ENCODE peak calls at places on chromosomes 2 and 18, in ten cellular contexts. One of them, this sample, is unnamed.

GRCh38 chr2:120473522-120474271 is 127.8 kb downstream of the INHBB start:
- DNase-seq in fibroblast of the conjunctiva: no peak
- DNase-seq in activated T-cell treated with anti-CD3 and anti-CD28 coated beads for 1 hour: no peak
- DNase-seq in RPMI7951: no peak
- DNase-seq in NCI-H1105: no peak
- DNase-seq in IMR-90: no peak
- DNase-seq in WTC11: no peak
- DNase-seq in stimulated activated CD8-positive, alpha-beta memory T cell treated with anti-CD3 and anti-CD28 coated beads, Interleukin-7, amount 100 ng/mL, for 1 hour: no peak
- DNase-seq in LoVo: no peak
- DNase-seq in retina: no peak
- DNase-seq in this sample: no peak

GRCh38 chr18:42183746-42184145 is 228.7 kb downstream of the PIK3C3 start:
- DNase-seq in stimulated activated CD8-positive, alpha-beta memory T cell treated with anti-CD3 and anti-CD28 coated beads, Interleukin-7, amount 100 ng/mL, for 1 hour: no peak
- DNase-seq in LoVo: peak; percentile 47
- DNase-seq in RPMI7951: peak; percentile 94
- DNase-seq in IMR-90: peak; percentile 61
- DNase-seq in fibroblast of the conjunctiva: peak; percentile 4
- DNase-seq in WTC11: no peak
- DNase-seq in activated T-cell treated with anti-CD3 and anti-CD28 coated beads for 1 hour: no peak
- DNase-seq in NCI-H1105: no peak
- DNase-seq in retina: no peak
- DNase-seq in this sample: no peak

GRCh38 chr2:200089040-200089755 is 133.8 kb downstream of the MAIP1 start:
- DNase-seq in stimulated activated CD8-positive, alpha-beta memory T cell treated with anti-CD3 and anti-CD28 coated beads, Interleukin-7, amount 100 ng/mL, for 1 hour: no peak
- DNase-seq in RPMI7951: no peak
- DNase-seq in IMR-90: peak; percentile 40
- DNase-seq in NCI-H1105: no peak
- DNase-seq in retina: no peak
- DNase-seq in WTC11: no peak
- DNase-seq in LoVo: no peak
- DNase-seq in fibroblast of the conjunctiva: peak; percentile 23
- DNase-seq in activated T-cell treated with anti-CD3 and anti-CD28 coated beads for 1 hour: no peak
- DNase-seq in this sample: no peak

GRCh38 chr2:108944601-108945241 is 44.3 kb downstream of the EDAR start:
- DNase-seq in NCI-H1105: no peak
- DNase-seq in retina: no peak
- DNase-seq in WTC11: peak; percentile 58
- DNase-seq in fibroblast of the conjunctiva: no peak
- DNase-seq in stimulated activated CD8-positive, alpha-beta memory T cell treated with anti-CD3 and anti-CD28 coated beads, Interleukin-7, amount 100 ng/mL, for 1 hour: no peak
- DNase-seq in activated T-cell treated with anti-CD3 and anti-CD28 coated beads for 1 hour: no peak
- DNase-seq in IMR-90: peak; percentile 4
- DNase-seq in LoVo: no peak
- DNase-seq in RPMI7951: no peak
- DNase-seq in this sample: no peak

GRCh38 chr18:51235011-51235789 is 37.7 kb upstream of the MEX3C start:
- DNase-seq in retina: peak; percentile 29
- DNase-seq in fibroblast of the conjunctiva: no peak
- DNase-seq in IMR-90: no peak
- DNase-seq in WTC11: no peak
- DNase-seq in LoVo: no peak
- DNase-seq in stimulated activated CD8-positive, alpha-beta memory T cell treated with anti-CD3 and anti-CD28 coated beads, Interleukin-7, amount 100 ng/mL, for 1 hour: no peak
- DNase-seq in activated T-cell treated with anti-CD3 and anti-CD28 coated beads for 1 hour: no peak
- DNase-seq in NCI-H1105: no peak
- DNase-seq in RPMI7951: peak; percentile 74
- DNase-seq in this sample: no peak

GRCh38 chr2:101125374-101125773 is 25.8 kb downstream of the TBC1D8 start:
- DNase-seq in activated T-cell treated with anti-CD3 and anti-CD28 coated beads for 1 hour: no peak
- DNase-seq in WTC11: no peak
- DNase-seq in stimulated activated CD8-positive, alpha-beta memory T cell treated with anti-CD3 and anti-CD28 coated beads, Interleukin-7, amount 100 ng/mL, for 1 hour: no peak
- DNase-seq in NCI-H1105: no peak
- DNase-seq in RPMI7951: peak; percentile 72
- DNase-seq in fibroblast of the conjunctiva: no peak
- DNase-seq in LoVo: peak; percentile 55
- DNase-seq in retina: no peak
- DNase-seq in IMR-90: no peak
- DNase-seq in this sample: no peak

GRCh38 chr18:48930926-48931325 is 19.8 kb downstream of the SMAD7 start:
- DNase-seq in WTC11: no peak
- DNase-seq in RPMI7951: no peak
- DNase-seq in IMR-90: no peak
- DNase-seq in LoVo: no peak
- DNase-seq in retina: no peak
- DNase-seq in fibroblast of the conjunctiva: no peak
- DNase-seq in stimulated activated CD8-positive, alpha-beta memory T cell treated with anti-CD3 and anti-CD28 coated beads, Interleukin-7, amount 100 ng/mL, for 1 hour: no peak
- DNase-seq in activated T-cell treated with anti-CD3 and anti-CD28 coated beads for 1 hour: no peak
- DNase-seq in NCI-H1105: no peak
- DNase-seq in this sample: no peak

GRCh38 chr2:241584446-241584845 is 25.9 kb downstream of the BOK start:
- DNase-seq in IMR-90: peak; percentile 42
- DNase-seq in LoVo: peak; percentile 7
- DNase-seq in activated T-cell treated with anti-CD3 and anti-CD28 coated beads for 1 hour: no peak
- DNase-seq in RPMI7951: peak; percentile 41
- DNase-seq in NCI-H1105: no peak
- DNase-seq in fibroblast of the conjunctiva: no peak
- DNase-seq in stimulated activated CD8-positive, alpha-beta memory T cell treated with anti-CD3 and anti-CD28 coated beads, Interleukin-7, amount 100 ng/mL, for 1 hour: no peak
- DNase-seq in WTC11: no peak
- DNase-seq in retina: no peak
- DNase-seq in this sample: no peak

GRCh38 chr18:3451989-3452749 is 2.2 kb downstream of the TGIF1 start:
- DNase-seq in IMR-90: peak; percentile 69
- DNase-seq in stimulated activated CD8-positive, alpha-beta memory T cell treated with anti-CD3 and anti-CD28 coated beads, Interleukin-7, amount 100 ng/mL, for 1 hour: no peak
- DNase-seq in fibroblast of the conjunctiva: no peak
- DNase-seq in LoVo: peak; percentile 62
- DNase-seq in WTC11: peak; percentile 44
- DNase-seq in NCI-H1105: no peak
- DNase-seq in retina: peak; percentile 75
- DNase-seq in activated T-cell treated with anti-CD3 and anti-CD28 coated beads for 1 hour: peak; percentile 18
- DNase-seq in RPMI7951: peak; percentile 45
- DNase-seq in this sample: peak; percentile 53

GRCh38 chr18:62347091-62347506 is 22.0 kb downstream of the TNFRSF11A start:
- DNase-seq in stimulated activated CD8-positive, alpha-beta memory T cell treated with anti-CD3 and anti-CD28 coated beads, Interleukin-7, amount 100 ng/mL, for 1 hour: no peak
- DNase-seq in retina: no peak
- DNase-seq in NCI-H1105: no peak
- DNase-seq in activated T-cell treated with anti-CD3 and anti-CD28 coated beads for 1 hour: no peak
- DNase-seq in fibroblast of the conjunctiva: no peak
- DNase-seq in RPMI7951: no peak
- DNase-seq in IMR-90: no peak
- DNase-seq in LoVo: no peak
- DNase-seq in WTC11: no peak
- DNase-seq in this sample: no peak